ENCODE peak calls at places on chromosomes 6 and 20, in nine cellular contexts. C, U, Y, Q, J, P, A, O and Z are unnamed samples.

GRCh38 chr6:7684076-7684475 is 41.8 kb upstream of the BMP6 start:
- DNase-seq in C (no peak), U (no peak), Y (no peak), Q (no peak), J (no peak), P (no peak), A (no peak), O (no peak), Z (no peak)

GRCh38 chr6:162387723-162388382 is 339.7 kb downstream of the PRKN start:
- DNase-seq in C (no peak), U (no peak), Y (no peak), Q (no peak), J (no peak), P (no peak), A (no peak), O (no peak), Z (no peak)

GRCh38 chr20:31682927-31683326 is 39.7 kb downstream of the BCL2L1 start:
- DNase-seq in C (no peak), U (no peak), Y (no peak), Q (no peak), J (no peak), P (no peak), A (no peak), O (no peak), Z (no peak)

GRCh38 chr20:52425253-52425652 is 233.7 kb upstream of the ZFP64 start:
- DNase-seq in C (no peak), U (no peak), Y (no peak), Q (no peak), J (no peak), P (no peak), A (peak; percentile 16), O (no peak), Z (no peak)

GRCh38 chr6:12115001-12115400 is 102.9 kb downstream of the HIVEP1 start:
- DNase-seq in C (no peak), U (no peak), Y (no peak), Q (no peak), J (no peak), P (no peak), A (no peak), O (no peak), Z (no peak)

GRCh38 chr6:107812370-107812769 is 11.7 kb downstream of the SCML4 start:
- DNase-seq in C (no peak), U (no peak), Y (no peak), Q (no peak), J (no peak), P (no peak), A (no peak), O (no peak), Z (no peak)

GRCh38 chr20:7893019-7893730 is 47.1 kb downstream of the HAO1 start:
- DNase-seq in C (no peak), U (peak; percentile 11), Y (no peak), Q (no peak), J (no peak), P (no peak), A (no peak), O (no peak), Z (no peak)

GRCh38 chr6:73513496-73513854 is 7.4 kb downstream of the EEF1A1 start:
- DNase-seq in C (peak; percentile 30), U (peak; percentile 37), Y (no peak), Q (no peak), J (no peak), P (no peak), A (no peak), O (no peak), Z (no peak)

GRCh38 chr6:148972481-148972880 is 225.7 kb downstream of the UST start:
- DNase-seq in C (no peak), U (no peak), Y (no peak), Q (peak; percentile 55), J (peak; percentile 49), P (peak; percentile 80), A (peak; percentile 90), O (no peak), Z (no peak)

GRCh38 chr20:21096321-21097043 is 9.7 kb downstream of the LINC00237 start:
- DNase-seq in C (no peak), U (peak; percentile 11), Y (no peak), Q (no peak), J (no peak), P (no peak), A (no peak), O (peak; percentile 17), Z (no peak)

GRCh38 chr20:38685853-38686473 is 38.3 kb upstream of the SLC32A1 start:
- DNase-seq in C (peak; percentile 43), U (peak; percentile 47), Y (peak; percentile 70), Q (peak; percentile 16), J (peak; percentile 74), P (peak; percentile 12), A (peak; percentile 78), O (no peak), Z (peak; percentile 24)

GRCh38 chr6:122352958-122353357 is 46.5 kb upstream of the HSF2 start:
- DNase-seq in C (no peak), U (no peak), Y (no peak), Q (no peak), J (no peak), P (no peak), A (no peak), O (no peak), Z (no peak)

GRCh38 chr6:14165091-14165490 is 47.5 kb downstream of the CD83 start:
- DNase-seq in C (peak; percentile 68), U (peak; percentile 90), Y (no peak), Q (no peak), J (no peak), P (no peak), A (no peak), O (no peak), Z (no peak)

GRCh38 chr6:108565893-108566292 is 5.2 kb downstream of the FOXO3 start:
- DNase-seq in C (peak; percentile 94), U (peak; percentile 92), Y (no peak), Q (peak; percentile 37), J (no peak), P (peak; percentile 36), A (no peak), O (no peak), Z (no peak)

GRCh38 chr20:48698507-48699267 is 129.1 kb downstream of the PREX1 start:
- DNase-seq in C (no peak), U (no peak), Y (no peak), Q (no peak), J (no peak), P (no peak), A (no peak), O (no peak), Z (no peak)

DNA sequence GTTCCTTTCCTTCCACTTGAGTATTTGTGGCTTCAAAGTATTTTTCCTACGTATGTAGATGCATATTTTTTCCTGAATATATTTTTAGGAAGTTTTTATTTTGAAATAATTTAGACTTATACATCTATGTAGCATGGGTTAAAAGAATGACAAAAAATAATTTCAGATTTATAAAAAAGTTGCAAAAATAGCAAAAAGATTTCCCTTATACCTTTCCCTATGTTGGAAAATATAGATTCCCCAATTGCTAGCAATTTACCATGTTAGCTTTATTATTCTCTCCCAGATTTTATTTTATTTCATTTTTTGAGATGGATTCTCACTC is 69.8 kb downstream of the SCAND1 start:
- DNase-seq in C (no peak), U (no peak), Y (no peak), Q (no peak), J (no peak), P (no peak), A (no peak), O (no peak), Z (no peak)
- TF ChIP-seq CTCF in C (no peak), U (no peak), Y (no peak), Q (no peak), J (no peak), P (no peak), A (no peak), O (no peak), Z (no peak)

GRCh38 chr6:168526841-168527281 is 85.9 kb downstream of the SMOC2 start:
- DNase-seq in C (no peak), U (peak; percentile 67), Y (no peak), Q (no peak), J (no peak), P (peak; percentile 29), A (no peak), O (no peak), Z (no peak)

GRCh38 chr6:168525926-168526630 is 85.1 kb downstream of the SMOC2 start:
- DNase-seq in C (no peak), U (no peak), Y (no peak), Q (no peak), J (no peak), P (no peak), A (no peak), O (no peak), Z (no peak)

GRCh38 chr6:168529214-168529613 is 88.2 kb downstream of the SMOC2 start:
- DNase-seq in C (no peak), U (no peak), Y (no peak), Q (no peak), J (no peak), P (no peak), A (no peak), O (no peak), Z (no peak)

GRCh38 chr6:168528457-168529095 is 87.6 kb downstream of the SMOC2 start:
- DNase-seq in C (no peak), U (peak; percentile 61), Y (no peak), Q (no peak), J (no peak), P (no peak), A (no peak), O (no peak), Z (no peak)

GRCh38 chr6:168527451-168528210 is 86.6 kb downstream of the SMOC2 start:
- DNase-seq in C (peak; percentile 35), U (peak; percentile 95), Y (no peak), Q (no peak), J (no peak), P (no peak), A (no peak), O (no peak), Z (no peak)
- TF ChIP-seq CTCF in C (no peak), U (no peak), Y (no peak), Q (no peak), J (no peak), P (no peak), A (no peak), O (no peak), Z (no peak)

DNA sequence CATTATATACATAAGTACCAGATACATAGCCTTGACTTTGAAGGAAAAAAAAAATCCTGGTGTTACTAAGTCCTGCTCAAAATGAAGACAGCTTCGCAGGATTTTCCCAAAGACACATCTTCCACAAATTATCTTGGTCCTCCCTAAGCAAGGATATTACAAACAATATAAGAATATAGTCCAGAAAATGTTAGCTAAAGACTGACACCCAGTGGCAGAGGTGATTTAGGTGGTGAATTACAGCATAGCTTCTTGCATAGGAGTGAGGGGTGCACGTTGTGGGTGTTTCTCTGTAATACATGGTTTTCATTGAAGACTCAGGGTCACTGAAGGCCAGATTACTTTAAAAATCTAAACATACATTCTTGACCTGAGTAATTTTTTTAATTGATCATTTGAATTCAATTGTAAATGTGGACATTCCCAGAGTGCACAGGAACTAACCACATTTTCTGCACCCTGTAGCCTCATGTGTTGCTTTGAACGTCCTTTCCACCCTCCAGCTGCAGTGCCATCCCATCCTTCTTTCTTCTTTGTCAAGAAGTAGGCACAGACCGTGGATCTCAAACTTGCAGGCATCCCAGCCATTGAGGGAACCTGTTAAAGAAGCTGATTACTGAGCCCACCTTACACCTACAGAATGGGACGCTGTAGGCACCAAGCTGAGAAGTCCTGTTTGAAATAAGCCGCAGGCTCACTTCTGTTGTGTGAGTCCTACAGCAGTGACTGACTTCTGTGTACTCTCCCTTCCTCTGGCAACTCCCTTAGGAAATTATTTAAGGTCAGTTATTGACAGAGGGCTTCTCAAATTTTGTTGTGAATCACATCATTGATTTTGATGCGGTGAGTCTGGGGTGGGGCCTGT is 102.6 kb downstream of the PERP start:
- DNase-seq in C (peak; percentile 27), U (peak; percentile 61), Y (no peak), Q (no peak), J (no peak), P (no peak), A (peak; percentile 38), O (peak; percentile 28), Z (no peak)
- TF ChIP-seq CTCF in C (peak; percentile 50), U (peak; percentile 62), Y (peak; percentile 63), Q (peak; percentile 19), J (peak; percentile 54), P (no peak), A (peak; percentile 60), O (peak; percentile 57), Z (peak; percentile 56)

GRCh38 chr20:44041001-44041400 is 126.3 kb downstream of the TOX2 start:
- DNase-seq in C (no peak), U (no peak), Y (no peak), Q (no peak), J (no peak), P (no peak), A (no peak), O (no peak), Z (peak; percentile 7)
- TF ChIP-seq CTCF in C (no peak), U (no peak), Y (no peak), Q (no peak), J (no peak), P (no peak), A (no peak), O (no peak), Z (no peak)